ENCODE peak calls at places on chromosome 14, in six cellular contexts. Y is esophagus squamous epithelium, G is breast epithelium, V is colonic mucosa, L is HCT116, Q is right lobe of liver. J is an unnamed sample.

GRCh38 chr14:38357557-38357956 is 101.7 kb upstream of the CLEC14A start:
- DNase-seq in V (no peak), L (no peak), Y (no peak), G (no peak), Q (no peak), J (no peak)

GRCh38 chr14:36271939-36272907 is 48.2 kb downstream of the MBIP start:
- DNase-seq in L (no peak), V (peak; percentile 40), G (no peak), Y (no peak), Q (no peak), J (peak; percentile 22)

GRCh38 chr14:45810152-45810872 is 557.3 kb upstream of the MIS18BP1 start:
- DNase-seq in G (no peak), V (peak; percentile 19), Q (no peak), Y (no peak), L (no peak), J (no peak)

GRCh38 chr14:31419179-31420012 is 954 bp downstream of the HEATR5A start:
- DNase-seq in V (no peak), L (no peak), Y (no peak), G (no peak), Q (no peak), J (no peak)

GRCh38 chr14:36507847-36508417 is 12.1 kb downstream of the NKX2-1 start:
- DNase-seq in Q (no peak), G (no peak), Y (no peak), L (no peak), V (no peak), J (no peak)

GRCh38 chr14:50068496-50068895 is 47.9 kb downstream of the VCPKMT start:
- DNase-seq in V (peak; percentile 22), Y (no peak), G (no peak), L (no peak), Q (no peak), J (no peak)

GRCh38 chr14:101017209-101017608 is 113.7 kb upstream of the RTL1 start:
- DNase-seq in L (no peak), G (peak; percentile 15), Q (no peak), V (no peak), Y (no peak), J (no peak)

GRCh38 chr14:102510616-102511520 is 1.3 kb upstream of the ANKRD9 start:
- DNase-seq in Q (no peak), V (peak; percentile 94), L (no peak), G (no peak), Y (no peak), J (no peak)

GRCh38 chr14:105430535-105430934 is 10.9 kb downstream of the MTA1 start:
- DNase-seq in Y (no peak), V (no peak), G (no peak), Q (no peak), L (peak; percentile 21), J (no peak)

GRCh38 chr14:63544641-63545234 is 1.6 kb upstream of the PPP2R5E start:
- DNase-seq in G (no peak), Y (no peak), Q (no peak), L (no peak), V (no peak), J (no peak)
- TF ChIP-seq CTCF in G (no peak), Y (peak; percentile 15), Q (peak; percentile 44), L (peak; percentile 48), V (peak; percentile 18), J (peak; percentile 37)

GRCh38 chr14:103735022-103735421 is 19.4 kb downstream of the ZFYVE21 start:
- DNase-seq in V (no peak), L (no peak), Y (no peak), G (no peak), Q (no peak), J (peak; percentile 19)

GRCh38 chr14:103735815-103736545 is 20.4 kb downstream of the ZFYVE21 start:
- DNase-seq in V (no peak), L (no peak), Y (no peak), Q (no peak), G (peak; percentile 84), J (peak; percentile 64)

GRCh38 chr14:103735439-103735814 is 19.8 kb downstream of the ZFYVE21 start:
- DNase-seq in G (no peak), V (no peak), L (no peak), Y (no peak), Q (no peak), J (peak; percentile 28)

GRCh38 chr14:103737432-103738045 is 21.9 kb downstream of the ZFYVE21 start:
- DNase-seq in G (peak; percentile 73), Q (no peak), L (no peak), Y (no peak), V (no peak), J (no peak)

DNA sequence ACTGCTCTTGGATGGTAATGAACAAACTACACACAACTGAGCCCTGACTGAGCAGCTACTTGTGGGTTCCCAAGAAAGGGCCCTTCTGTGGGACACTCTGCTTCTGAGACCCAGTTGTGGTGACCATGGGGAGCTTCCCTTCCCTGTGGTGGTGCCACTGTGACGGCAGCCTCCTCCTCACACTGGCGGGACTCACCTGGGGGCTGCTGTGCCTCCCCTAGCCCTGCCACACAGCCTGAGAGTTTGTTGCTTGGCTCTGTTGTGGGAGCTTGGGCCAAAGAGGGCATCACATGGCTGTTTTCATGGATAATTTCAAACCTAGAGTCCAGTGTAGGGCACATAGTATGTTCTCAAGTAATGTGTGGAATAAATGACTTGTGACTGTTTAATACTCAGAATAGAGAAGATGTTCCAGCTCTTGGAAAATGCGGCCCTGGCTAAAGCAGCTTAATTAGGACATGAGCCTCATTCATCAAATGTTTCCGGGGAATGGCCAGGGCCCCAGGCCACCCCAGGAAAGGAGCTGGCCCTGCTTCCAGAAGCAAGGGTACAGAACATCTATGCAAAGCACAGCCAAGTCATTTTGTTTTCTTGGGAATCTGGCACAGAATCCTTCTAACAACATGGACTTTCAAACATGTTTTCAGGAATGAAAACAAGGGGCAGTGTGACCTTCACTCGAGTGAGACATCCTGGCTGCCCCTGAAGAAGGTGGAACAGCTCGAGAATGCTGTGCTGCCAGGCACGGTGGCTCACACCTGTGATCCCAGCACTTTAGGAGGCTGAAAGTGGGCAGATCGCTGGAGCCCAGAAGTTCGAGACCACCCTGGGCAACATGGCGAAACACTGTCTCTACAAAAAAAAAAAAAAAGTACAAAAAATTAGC is 21.2 kb downstream of the ZFYVE21 start:
- DNase-seq in Q (no peak), L (no peak), Y (no peak), G (no peak), V (no peak), J (peak; percentile 84)
- H3K27ac ChIP-seq in Q (peak overlapping the region; percentile 10), L (no peak overlapping the region), Y (peak overlapping the region; percentile 92), G (peak overlapping the region; percentile 92), V (no peak overlapping the region), J (peak overlapping the region; percentile 83)

GRCh38 chr14:77139022-77139421 is 2.6 kb downstream of the ZDHHC22 start:
- DNase-seq in G (peak; percentile 22), V (no peak), Y (no peak), L (no peak), Q (no peak), J (no peak)
- H3K27me3 ChIP-seq in G (peaks cover 3% of the 10 kb centered on the region), V (peaks cover 56% of the 10 kb centered on the region), Y (peaks cover 99% of the 10 kb centered on the region), L (no peaks in the 10 kb centered on the region), Q (no peaks in the 10 kb centered on the region), J (no peaks in the 10 kb centered on the region)

GRCh38 chr14:24116111-24116809 is 1.5 kb upstream of the NRL start:
- DNase-seq in L (no peak), Y (no peak), V (no peak), Q (no peak), G (no peak), J (no peak)

GRCh38 chr14:24113379-24113800 is 1.2 kb upstream of the DCAF11 start:
- DNase-seq in L (no peak), Q (no peak), G (no peak), V (no peak), Y (no peak), J (no peak)

GRCh38 chr14:24115451-24116110 is 832 bp upstream of the NRL start:
- DNase-seq in L (no peak), Y (no peak), Q (no peak), G (peak; percentile 45), V (no peak), J (no peak)

GRCh38 chr14:24114536-24115450 is at the start of the genes DCAF11 and NRL:
- DNase-seq in G (peak; percentile 99), L (peak; percentile 100), Q (peak; percentile 99), Y (peak; percentile 95), V (peak; percentile 99), J (peak; percentile 99)

GRCh38 chr14:24113801-24114535 is 609 bp upstream of the DCAF11 start:
- DNase-seq in Q (peak; percentile 94), L (peak; percentile 94), V (peak; percentile 94), G (peak; percentile 79), Y (peak; percentile 58), J (peak; percentile 95)
- TF ChIP-seq CTCF in Q (no peak), L (no peak), V (no peak), G (no peak), Y (no peak), J (no peak)

GRCh38 chr14:68781161-68782021 is 11.5 kb downstream of the ZFP36L1 start:
- DNase-seq in Q (no peak), G (no peak), L (no peak), V (peak; percentile 72), Y (no peak), J (no peak)

GRCh38 chr14:68784298-68784910 is 8.5 kb downstream of the ZFP36L1 start:
- DNase-seq in V (peak; percentile 91), Y (no peak), L (no peak), Q (peak; percentile 83), G (no peak), J (no peak)

GRCh38 chr14:68780358-68781160 is 12.3 kb downstream of the ZFP36L1 start:
- DNase-seq in L (no peak), Q (peak; percentile 58), G (no peak), V (peak; percentile 71), Y (no peak), J (peak; percentile 84)

GRCh38 chr14:68783408-68784297 is 9.2 kb downstream of the ZFP36L1 start:
- DNase-seq in Y (no peak), V (peak; percentile 74), L (no peak), G (no peak), Q (peak; percentile 59), J (peak; percentile 20)

GRCh38 chr14:68782091-68782981 is 10.5 kb downstream of the ZFP36L1 start:
- DNase-seq in Q (no peak), G (no peak), L (no peak), V (no peak), Y (no peak), J (no peak)
- H3K27ac ChIP-seq in Q (peak overlapping the region; percentile 96), G (peak overlapping the region; percentile 15), L (peak overlapping the region; percentile 88), V (peak overlapping the region; percentile 82), Y (peak overlapping the region; percentile 92), J (no peak overlapping the region)

J was measured in tibial artery.